ENCODE peak calls at places on chromosomes 5 and 9, in ten cellular contexts. J is BJ; X is activated T-cell treated with anti-CD3 and anti-CD28 coated beads, Interleukin-2, amount 50 U/mL, for 72 hours; R is effector CD8-positive, alpha-beta T cell; U is glomerular endothelial cell; Y is activated CD8-positive, alpha-beta memory T cell treated with anti-CD3 and anti-CD28 coated beads for 48 hours; A is CD8-positive, alpha-beta memory T cell; I is heart left ventricle; Z is mucosa of gallbladder; M is T-helper 9 cell. G is an unnamed sample.

GRCh38 chr5:111635151-111635945 is 121.6 kb downstream of the NREP start:
- DNase-seq in J (no peak), X (no peak), R (no peak), U (no peak), Y (no peak), A (no peak), I (no peak), Z (no peak), M (no peak), G (no peak)

GRCh38 chr5:67142816-67143215 is 53.8 kb downstream of the CD180 start:
- DNase-seq in J (no peak), X (no peak), R (no peak), U (no peak), Y (no peak), A (no peak), I (no peak), Z (no peak), M (no peak), G (no peak)

GRCh38 chr9:128244443-128245226 is 31.2 kb downstream of the GOLGA2 start:
- DNase-seq in J (peak), X (no peak), R (no peak), U (no peak), Y (no peak), A (no peak), I (peak), Z (peak), M (no peak), G (no peak)

GRCh38 chr9:108073823-108074222 is 584.3 kb upstream of the KLF4 start:
- DNase-seq in J (no peak), X (no peak), R (no peak), U (no peak), Y (no peak), A (no peak), I (no peak), Z (no peak), M (no peak), G (no peak)

GRCh38 chr9:111939322-111939721 is 42.7 kb downstream of the UGCG start:
- DNase-seq in J (no peak), X (no peak), R (no peak), U (no peak), Y (no peak), A (no peak), I (no peak), Z (no peak), M (no peak), G (no peak)

GRCh38 chr9:132637351-132637750 is 32.4 kb downstream of the DDX31 start:
- DNase-seq in J (no peak), X (no peak), R (no peak), U (no peak), Y (no peak), A (no peak), I (no peak), Z (no peak), M (no peak), G (no peak)

GRCh38 chr5:90949469-90950358 is 391.1 kb downstream of the ADGRV1 start:
- DNase-seq in J (no peak), X (no peak), R (no peak), U (no peak), Y (no peak), A (no peak), I (no peak), Z (no peak), M (no peak), G (no peak)

GRCh38 chr5:37940931-37941623 is 101.2 kb upstream of the GDNF start:
- DNase-seq in J (no peak), X (no peak), R (no peak), U (no peak), Y (no peak), A (no peak), I (no peak), Z (no peak), M (no peak), G (no peak)

GRCh38 chr9:136317695-136318094 is 9.6 kb upstream of the GPSM1 start:
- DNase-seq in J (no peak), X (no peak), R (no peak), U (no peak), Y (no peak), A (no peak), I (no peak), Z (no peak), M (no peak), G (no peak)

GRCh38 chr5:127650022-127650421 is 1.1 kb downstream of the CTXN3 start:
- DNase-seq in J (no peak), X (no peak), R (no peak), U (no peak), Y (no peak), A (no peak), I (no peak), Z (peak), M (no peak), G (no peak)

GRCh38 chr9:81132318-81132717 is 557.0 kb downstream of the TLE1 start:
- DNase-seq in J (no peak), X (no peak), R (no peak), U (no peak), Y (no peak), A (no peak), I (no peak), Z (no peak), M (no peak), G (no peak)

GRCh38 chr5:73498057-73498992 is at the start of gene BTF3:
- DNase-seq in J (peak), X (peak), R (peak), U (peak), Y (peak), A (peak), I (peak), Z (peak), M (peak), G (peak)

GRCh38 chr5:137891849-137892248 is 2.6 kb downstream of the PKD2L2 start:
- DNase-seq in J (no peak), X (peak), R (no peak), U (no peak), Y (no peak), A (no peak), I (no peak), Z (no peak), M (no peak), G (no peak)

GRCh38 chr9:99720455-99721050 is 101.1 kb upstream of the NR4A3 start:
- DNase-seq in J (no peak), X (no peak), R (no peak), U (no peak), Y (no peak), A (no peak), I (no peak), Z (no peak), M (no peak), G (no peak)

GRCh38 chr5:169265888-169266287 is 35.1 kb downstream of the SLIT3 start:
- DNase-seq in J (no peak), X (no peak), R (no peak), U (no peak), Y (no peak), A (no peak), I (no peak), Z (no peak), M (no peak), G (no peak)

GRCh38 chr5:147483961-147484707 is 25.7 kb downstream of the DPYSL3 start:
- DNase-seq in J (peak), X (no peak), R (no peak), U (peak), Y (no peak), A (no peak), I (peak), Z (peak), M (no peak), G (no peak)

GRCh38 chr5:74865293-74865798 is 841 bp downstream of the FAM169A start:
- DNase-seq in J (no peak), X (no peak), R (no peak), U (no peak), Y (no peak), A (no peak), I (no peak), Z (no peak), M (no peak), G (no peak)